ENCODE peak calls at places on chromosomes 13 and 19, in six cellular contexts. B is stomach, V is tibial nerve, Z is breast epithelium, J is heart left ventricle, D is H54. E is an unnamed sample.

GRCh38 chr19:10295305-10295846 is 5.6 kb downstream of the ICAM5 start:
- DNase-seq in B (peak; percentile 51), V (no peak), Z (no peak), J (no peak), D (no peak), E (peak; percentile 82)

GRCh38 chr13:73754727-73755292 is 379.4 kb downstream of the KLF12 start:
- DNase-seq in B (no peak), V (peak; percentile 79), Z (no peak), J (peak; percentile 34), D (peak; percentile 16), E (no peak)

GRCh38 chr13:44013666-44014291 is 134.1 kb downstream of the LACC1 start:
- DNase-seq in B (no peak), V (no peak), Z (no peak), J (no peak), D (peak; percentile 1), E (no peak)

GRCh38 chr19:31174948-31175347 is 174.3 kb downstream of the TSHZ3 start:
- DNase-seq in B (no peak), V (no peak), Z (no peak), J (no peak), D (no peak), E (no peak)

GRCh38 chr13:26362261-26362660 is 108.3 kb downstream of the CDK8 start:
- DNase-seq in B (no peak), V (no peak), Z (no peak), J (no peak), D (no peak), E (no peak)

GRCh38 chr19:492091-492531 is 4.2 kb upstream of the MADCAM1 start:
- DNase-seq in B (no peak), V (no peak), Z (no peak), J (no peak), D (no peak), E (no peak)

GRCh38 chr19:41945135-41945766 is 13.9 kb downstream of the RABAC1 start:
- DNase-seq in B (peak; percentile 61), V (no peak), Z (peak; percentile 48), J (no peak), D (no peak), E (peak; percentile 84)

GRCh38 chr13:67137044-67137735 is 92.9 kb downstream of the PCDH9 start:
- DNase-seq in B (no peak), V (no peak), Z (no peak), J (no peak), D (no peak), E (no peak)

GRCh38 chr19:41411682-41412265 is 14.2 kb downstream of the BCKDHA start:
- DNase-seq in B (no peak), V (no peak), Z (peak; percentile 69), J (peak; percentile 80), D (no peak), E (no peak)

GRCh38 chr13:35953537-35954206 is 177.5 kb downstream of the DCLK1 start:
- DNase-seq in B (peak; percentile 38), V (peak; percentile 86), Z (peak; percentile 57), J (peak; percentile 83), D (peak; percentile 8), E (no peak)

GRCh38 chr13:38381840-38382239 is 32.2 kb downstream of the UFM1 start:
- DNase-seq in B (no peak), V (no peak), Z (no peak), J (peak; percentile 10), D (no peak), E (no peak)

GRCh38 chr13:112779856-112780604 is 90.2 kb downstream of the ATP11A start:
- DNase-seq in B (peak; percentile 16), V (no peak), Z (no peak), J (no peak), D (no peak), E (no peak)

GRCh38 chr13:26563713-26564112 is 6.2 kb downstream of the WASF3 start:
- DNase-seq in B (no peak), V (no peak), Z (no peak), J (no peak), D (no peak), E (no peak)

GRCh38 chr13:84940167-84940566 is 859.1 kb downstream of the SLITRK6 start:
- DNase-seq in B (no peak), V (no peak), Z (no peak), J (no peak), D (no peak), E (no peak)

GRCh38 chr13:47409778-47410177 is 512.9 kb upstream of the HTR2A start:
- DNase-seq in B (no peak), V (no peak), Z (no peak), J (no peak), D (no peak), E (no peak)

GRCh38 chr13:76692326-76692725 is 193.9 kb downstream of the KCTD12 start:
- DNase-seq in B (no peak), V (no peak), Z (no peak), J (no peak), D (no peak), E (no peak)

GRCh38 chr19:10858204-10858828 is 10.1 kb downstream of the C19orf38 start:
- DNase-seq in B (no peak), V (no peak), Z (no peak), J (no peak), D (no peak), E (no peak)

DNA sequence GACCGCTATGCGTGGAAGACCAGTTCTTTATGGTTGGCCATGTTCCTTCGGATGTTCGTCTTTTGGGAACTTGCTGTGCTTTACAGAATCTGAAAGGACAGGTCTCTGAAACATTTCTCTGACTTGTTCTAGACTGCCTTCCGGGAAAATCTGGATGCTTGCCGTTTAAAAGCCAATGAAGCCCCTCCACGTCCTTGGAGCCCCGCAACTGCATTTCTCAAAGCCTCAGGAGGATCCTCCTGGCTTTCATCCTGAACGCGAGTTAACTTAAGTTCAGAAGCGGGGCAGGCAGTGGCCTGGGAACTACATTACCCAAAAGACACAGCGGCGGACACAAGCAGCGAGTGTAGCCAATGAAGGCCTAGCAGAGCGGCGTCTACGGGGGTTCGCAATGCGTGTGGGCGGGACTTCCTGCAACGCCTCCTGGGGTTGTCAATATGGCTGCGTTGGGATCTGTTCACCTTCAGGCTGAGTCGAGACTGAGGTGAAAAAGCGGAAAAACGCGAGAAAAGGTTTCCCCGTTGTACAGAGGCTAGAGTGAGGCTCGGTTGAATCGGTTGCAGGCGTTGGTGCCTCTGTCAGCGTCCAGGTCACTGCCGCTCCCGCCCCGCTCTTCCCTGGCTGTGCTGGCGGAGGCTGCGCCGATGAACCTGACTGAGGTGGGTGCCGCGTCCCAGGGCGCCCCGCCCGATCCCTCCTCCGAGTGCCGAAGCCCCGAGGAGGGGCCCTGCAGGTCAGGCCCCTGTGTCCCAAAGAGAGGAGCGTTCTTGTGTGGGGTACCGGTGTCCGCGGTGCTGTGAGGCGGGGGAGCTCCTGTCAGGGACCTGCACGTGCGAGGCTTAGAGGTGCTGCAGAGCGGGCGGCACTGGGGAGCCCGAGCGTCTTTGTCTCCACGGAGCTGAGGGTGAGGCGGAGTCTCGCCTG is at the start of gene ZNF17:
- DNase-seq in B (peak; percentile 95), V (peak; percentile 92), Z (peak; percentile 92), J (peak; percentile 95), D (peak; percentile 99), E (peak; percentile 90)
- TF ChIP-seq POLR2A in B (no peak), V (no peak), Z (no peak), J (no peak), D (peak; percentile 62), E (peak; percentile 74)

GRCh38 chr13:33260168-33261098 is 25.1 kb downstream of the STARD13 start:
- DNase-seq in B (no peak), V (no peak), Z (no peak), J (no peak), D (no peak), E (no peak)
- TF ChIP-seq POLR2A in B (no peak), V (no peak), Z (no peak), J (no peak), D (no peak), E (no peak)

GRCh38 chr19:12484371-12485322 is at the start of gene ZNF709:
- DNase-seq in B (peak; percentile 92), V (peak; percentile 96), Z (peak; percentile 82), J (peak; percentile 91), D (peak; percentile 78), E (peak; percentile 73)
- TF ChIP-seq POLR2A in B (no peak), V (no peak), Z (no peak), J (no peak), D (peak; percentile 75), E (peak; percentile 61)

DNA sequence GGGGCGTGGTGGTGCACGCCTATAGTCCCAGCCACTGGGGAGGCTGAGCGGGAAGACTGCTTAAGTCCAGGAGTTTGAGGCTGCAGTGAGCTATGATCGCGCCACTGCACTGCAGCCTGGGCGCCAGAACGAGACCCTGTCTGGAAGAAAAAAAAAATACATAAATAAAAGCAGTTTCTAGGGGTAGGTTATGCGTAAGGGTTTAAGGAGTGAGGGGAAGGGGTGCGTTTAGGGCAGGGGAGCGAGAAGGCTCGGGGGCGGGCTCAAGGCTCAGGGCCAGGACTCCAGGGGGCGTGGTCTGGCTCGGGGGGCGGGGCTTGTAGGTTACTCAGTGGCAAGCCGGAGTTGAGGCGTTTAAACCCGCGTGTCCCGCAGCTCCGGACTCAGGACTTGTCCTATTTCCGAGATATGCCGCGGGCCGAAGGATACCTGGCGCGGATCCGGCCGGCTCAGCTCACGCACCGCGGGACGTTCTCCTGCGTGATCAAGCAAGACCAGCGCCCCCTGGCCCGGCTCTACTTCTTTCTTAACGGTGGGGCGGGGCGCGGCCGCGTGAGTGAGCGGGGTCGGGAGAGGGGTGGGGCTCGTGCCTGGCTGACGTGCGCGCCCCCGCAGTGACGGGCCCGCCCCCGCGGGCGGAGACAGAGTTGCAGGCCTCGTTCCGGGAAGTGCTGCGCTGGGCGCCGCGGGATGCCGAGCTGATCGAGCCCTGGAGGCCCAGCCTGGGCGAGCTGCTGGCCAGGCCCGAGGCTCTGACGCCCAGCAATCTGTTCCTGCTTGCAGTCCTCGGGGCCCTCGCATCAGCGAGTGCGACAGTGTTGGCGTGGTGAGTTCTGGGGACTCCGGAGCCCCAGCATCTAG is 10.8 kb downstream of the SPACA6 start:
- DNase-seq in B (peak; percentile 98), V (peak; percentile 98), Z (peak; percentile 96), J (peak; percentile 97), D (no peak), E (peak; percentile 97)
- TF ChIP-seq POLR2A in B (no peak), V (peak; percentile 67), Z (peak; percentile 79), J (no peak), D (no peak), E (peak; percentile 97)

GRCh38 chr19:4550018-4550417 is 9.5 kb downstream of the SEMA6B start:
- DNase-seq in B (no peak), V (no peak), Z (no peak), J (no peak), D (no peak), E (no peak)
- TF ChIP-seq POLR2A in B (no peak), V (no peak), Z (no peak), J (no peak), D (no peak), E (no peak)

DNA sequence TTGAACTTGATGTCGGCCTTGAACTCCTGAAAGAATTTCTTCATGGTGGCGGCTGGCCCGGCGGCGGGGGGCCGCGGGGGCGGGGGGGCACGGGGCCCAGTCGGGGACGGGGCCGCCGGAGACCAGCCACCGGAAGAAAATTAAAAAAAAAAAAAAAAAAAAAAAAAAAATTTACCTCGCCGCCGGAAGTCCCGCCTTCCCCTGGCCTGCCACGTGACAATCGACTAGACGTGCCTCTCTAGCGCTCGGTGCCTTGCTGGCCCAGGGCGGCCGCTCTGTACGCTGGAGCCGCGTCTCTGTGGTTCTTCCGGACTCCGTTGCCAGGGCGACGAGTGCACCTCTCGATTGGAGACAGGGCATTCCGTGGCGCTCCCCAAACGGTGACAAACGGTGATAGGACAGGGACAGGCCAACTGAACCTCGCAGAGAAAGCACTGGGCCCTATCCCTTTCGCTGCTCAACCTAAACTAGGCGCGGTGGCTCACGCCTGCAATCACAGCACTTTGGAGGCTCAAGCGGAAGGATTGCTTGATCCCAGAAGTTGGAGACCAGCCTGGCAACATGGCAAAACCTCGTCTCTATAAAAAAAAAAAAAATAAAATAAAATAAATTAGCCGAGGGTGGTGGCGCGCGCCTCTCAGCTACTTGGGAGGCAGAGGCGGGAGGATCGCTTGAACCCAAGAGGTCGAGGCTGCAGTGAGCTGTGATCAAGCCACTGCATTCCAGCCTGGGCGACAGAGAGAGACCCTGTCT is at the start of gene UBXN6:
- DNase-seq in B (peak; percentile 98), V (peak; percentile 97), Z (peak; percentile 97), J (peak; percentile 97), D (peak; percentile 94), E (peak; percentile 98)
- TF ChIP-seq POLR2A in B (no peak), V (no peak), Z (no peak), J (no peak), D (peak; percentile 23), E (no peak)